ENCODE peak calls at places on chromosomes 11 and 22, in four cellular contexts. C, Y, J and X are unnamed samples.

GRCh38 chr22:39478461-39478860 is 21.6 kb downstream of the MGAT3 start:
- DNase-seq in C (no peak), J (no peak), Y (peak), X (no peak)

GRCh38 chr11:22666700-22667439 is 459 bp downstream of the GAS2 start:
- DNase-seq in Y (peak), C (no peak), J (peak), X (peak)

GRCh38 chr22:36554101-36554500 is 25.1 kb upstream of the EIF3D start:
- DNase-seq in Y (no peak), C (no peak), J (peak), X (no peak)

GRCh38 chr11:92455221-92455790 is 230.7 kb downstream of the FAT3 start:
- DNase-seq in J (no peak), Y (no peak), C (no peak), X (no peak)

GRCh38 chr11:120546312-120547205 is 35.0 kb downstream of the GRIK4 start:
- DNase-seq in J (peak), Y (peak), C (no peak), X (peak)

GRCh38 chr11:120568572-120569307 is 57.2 kb downstream of the GRIK4 start:
- DNase-seq in Y (no peak), J (no peak), C (no peak), X (no peak)

GRCh38 chr11:9619971-9620370 is 43.9 kb upstream of the SWAP70 start:
- DNase-seq in C (no peak), J (no peak), Y (no peak), X (no peak)

GRCh38 chr11:18697581-18697980 is 998 bp upstream of the TMEM86A start:
- DNase-seq in C (no peak), Y (peak), J (peak), X (no peak)

GRCh38 chr11:57566035-57566504 is 1.4 kb downstream of the UBE2L6 start:
- DNase-seq in C (no peak), J (peak), Y (peak), X (peak)

GRCh38 chr22:35766654-35767580 is 49.2 kb downstream of the APOL5 start:
- DNase-seq in C (no peak), Y (peak), J (no peak), X (peak)